ENCODE peak calls at places on chromosomes 3 and 15, in five cellular contexts. V is K562, S is GM12878, U is GM12892, E is HepG2. I is an unnamed sample.

GRCh38 chr3:119329551-119329950 is 35.4 kb downstream of the ARHGAP31 start:
- DNase-seq in V (no peak), S (no peak), U (no peak), E (no peak), I (no peak)

GRCh38 chr3:129305592-129306091 is 27.0 kb downstream of the HMCES start:
- DNase-seq in V (peak), S (no peak), U (no peak), E (no peak), I (no peak)

GRCh38 chr3:49900491-49901153 is 3.1 kb downstream of the MST1R start:
- DNase-seq in V (no peak), S (no peak), U (no peak), E (no peak), I (no peak)

GRCh38 chr3:157086053-157086761 is 73.7 kb downstream of the CCNL1 start:
- DNase-seq in V (no peak), S (no peak), U (no peak), E (no peak), I (no peak)

GRCh38 chr15:101043911-101044624 is 124.9 kb downstream of the LRRK1 start:
- DNase-seq in V (no peak), S (no peak), U (no peak), E (no peak), I (no peak)

GRCh38 chr15:91953432-91953831 is 99.9 kb downstream of the SLCO3A1 start:
- DNase-seq in V (no peak), S (no peak), U (no peak), E (no peak), I (no peak)

GRCh38 chr3:154129625-154130024 is 8.4 kb downstream of the ARHGEF26 start:
- DNase-seq in V (no peak), S (no peak), U (no peak), E (no peak), I (no peak)

GRCh38 chr3:42698911-42699230 is 3.7 kb downstream of the HHATL start:
- DNase-seq in V (no peak), S (no peak), U (peak), E (no peak), I (no peak)

GRCh38 chr15:96969892-96970710 is 639.6 kb downstream of the NR2F2 start:
- DNase-seq in V (no peak), S (no peak), U (no peak), E (no peak), I (no peak)

GRCh38 chr3:12582730-12583129 is 25.8 kb downstream of the MKRN2 start:
- DNase-seq in V (no peak), S (no peak), U (no peak), E (no peak), I (no peak)

GRCh38 chr3:59877263-59877662 is 827.4 kb upstream of the CFAP20DC start:
- DNase-seq in V (peak), S (no peak), U (no peak), E (no peak), I (no peak)

GRCh38 chr3:127675651-127676391 is 3.1 kb downstream of the ABTB1 start:
- DNase-seq in V (no peak), S (no peak), U (no peak), E (no peak), I (no peak)

GRCh38 chr3:98504534-98504933 is 7.1 kb downstream of the OR5K2 start:
- DNase-seq in V (no peak), S (no peak), U (no peak), E (no peak), I (no peak)

GRCh38 chr3:64619216-64619615 is 68.6 kb downstream of the ADAMTS9 start:
- DNase-seq in V (no peak), S (no peak), U (no peak), E (no peak), I (no peak)

GRCh38 chr3:150372320-150373118 is 35.6 kb upstream of the TSC22D2 start:
- DNase-seq in V (peak), S (no peak), U (no peak), E (peak), I (no peak)

GRCh38 chr3:170814822-170815221 is 55.2 kb downstream of the RPL22L1 start:
- DNase-seq in V (no peak), S (no peak), U (no peak), E (no peak), I (no peak)

GRCh38 chr15:62850791-62851291 is 191.7 kb upstream of the TPM1 start:
- DNase-seq in V (no peak), S (no peak), U (no peak), E (peak), I (no peak)

GRCh38 chr3:197730200-197730599 is 6.5 kb downstream of the RUBCN start:
- DNase-seq in V (no peak), S (no peak), U (no peak), E (no peak), I (no peak)

GRCh38 chr3:126101521-126101982 is 17.6 kb upstream of the SLC41A3 start:
- DNase-seq in V (no peak), S (no peak), U (no peak), E (no peak), I (no peak)

GRCh38 chr3:180447156-180447555 is 154.8 kb upstream of the TTC14 start:
- DNase-seq in V (no peak), S (no peak), U (no peak), E (no peak), I (no peak)

GRCh38 chr3:10628902-10629700 is 123.7 kb upstream of the ATP2B2 start:
- DNase-seq in V (no peak), S (no peak), U (no peak), E (no peak), I (no peak)

GRCh38 chr3:111215481-111215880 is 143.9 kb downstream of the NECTIN3 start:
- DNase-seq in V (no peak), S (no peak), U (no peak), E (no peak), I (no peak)

GRCh38 chr3:18124501-18124900 is 300.6 kb downstream of the SATB1 start:
- DNase-seq in V (no peak), S (no peak), U (no peak), E (no peak), I (no peak)

GRCh38 chr3:27322634-27323033 is 46.5 kb downstream of the NEK10 start:
- DNase-seq in V (no peak), S (no peak), U (no peak), E (no peak), I (no peak)

GRCh38 chr3:150293401-150294001 is 114.6 kb upstream of the TSC22D2 start:
- DNase-seq in V (no peak), S (no peak), U (no peak), E (no peak), I (no peak)

GRCh38 chr3:103403191-103403590 is 968.4 kb downstream of the ZPLD1 start:
- DNase-seq in V (no peak), S (no peak), U (no peak), E (no peak), I (no peak)

GRCh38 chr3:107242579-107242978 is 134.7 kb upstream of the CCDC54 start:
- DNase-seq in V (no peak), S (no peak), U (no peak), E (no peak), I (no peak)

GRCh38 chr15:45186771-45187577 is 792 bp downstream of the SHF start:
- DNase-seq in V (no peak), S (no peak), U (no peak), E (peak), I (no peak)

GRCh38 chr3:114451561-114452018 is 157.8 kb downstream of the TIGIT start:
- DNase-seq in V (no peak), S (no peak), U (no peak), E (peak), I (no peak)

GRCh38 chr3:188802645-188803044 is 369.1 kb upstream of the TPRG1 start:
- DNase-seq in V (no peak), S (no peak), U (no peak), E (no peak), I (no peak)

GRCh38 chr15:64501396-64501716 is 41.0 kb downstream of the ZNF609 start:
- DNase-seq in V (no peak), S (no peak), U (no peak), E (no peak), I (no peak)

GRCh38 chr3:106339551-106339950 is 470.7 kb upstream of the CBLB start:
- DNase-seq in V (no peak), S (no peak), U (no peak), E (no peak), I (no peak)

GRCh38 chr15:101523560-101523940 is 34.0 kb upstream of the PCSK6 start:
- DNase-seq in V (no peak), S (no peak), U (no peak), E (peak), I (no peak)

GRCh38 chr3:105402287-105402801 is 35.6 kb downstream of the ALCAM start:
- DNase-seq in V (no peak), S (no peak), U (no peak), E (no peak), I (no peak)

GRCh38 chr3:126999383-126999782 is 16.5 kb downstream of the PLXNA1 start:
- DNase-seq in V (no peak), S (no peak), U (no peak), E (no peak), I (no peak)

GRCh38 chr15:98873441-98874218 is 134.0 kb downstream of the PGPEP1L start:
- DNase-seq in V (no peak), S (no peak), U (no peak), E (no peak), I (no peak)

GRCh38 chr15:25176616-25176923 is 221.8 kb downstream of the SNRPN start:
- DNase-seq in V (no peak), S (no peak), U (peak), E (no peak), I (no peak)

GRCh38 chr3:32316976-32317375 is 74.7 kb upstream of the CMTM7 start:
- DNase-seq in V (no peak), S (no peak), U (no peak), E (peak), I (no peak)

GRCh38 chr3:108513961-108514360 is 3.6 kb upstream of the MYH15 start:
- DNase-seq in V (no peak), S (no peak), U (no peak), E (no peak), I (no peak)

GRCh38 chr3:42025388-42026138 is 63.7 kb upstream of the ULK4 start:
- DNase-seq in V (peak), S (no peak), U (peak), E (no peak), I (no peak)

DNA sequence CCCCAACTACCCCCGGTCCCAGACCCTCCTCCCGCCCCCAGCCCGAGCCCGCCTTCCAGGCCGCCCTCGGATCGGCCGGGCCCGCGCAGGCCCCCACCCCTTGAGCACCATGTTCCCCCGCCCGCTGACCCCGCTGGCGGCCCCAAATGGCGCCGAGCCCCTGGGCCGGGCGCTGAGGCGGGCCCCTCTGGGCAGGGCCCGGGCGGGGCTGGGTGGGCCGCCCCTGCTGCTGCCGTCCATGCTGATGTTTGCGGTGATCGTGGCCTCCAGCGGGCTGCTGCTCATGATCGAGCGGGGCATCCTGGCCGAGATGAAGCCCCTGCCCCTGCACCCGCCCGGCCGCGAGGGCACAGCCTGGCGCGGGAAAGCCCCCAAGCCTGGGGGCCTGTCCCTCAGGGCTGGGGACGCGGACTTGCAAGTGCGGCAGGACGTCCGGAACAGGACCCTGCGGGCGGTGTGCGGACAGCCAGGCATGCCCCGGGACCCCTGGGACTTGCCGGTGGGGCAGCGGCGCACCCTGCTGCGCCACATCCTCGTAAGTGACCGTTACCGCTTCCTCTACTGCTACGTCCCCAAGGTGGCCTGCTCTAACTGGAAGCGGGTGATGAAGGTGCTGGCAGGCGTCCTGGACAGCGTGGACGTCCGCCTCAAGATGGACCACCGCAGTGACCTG is 457 bp downstream of the CHST14 start:
- DNase-seq in V (peak), S (no peak), U (peak), E (no peak), I (no peak)
- TF ChIP-seq TAF1 in V (no peak), S (no peak), U (no peak), E (no peak), I (no peak)

DNA sequence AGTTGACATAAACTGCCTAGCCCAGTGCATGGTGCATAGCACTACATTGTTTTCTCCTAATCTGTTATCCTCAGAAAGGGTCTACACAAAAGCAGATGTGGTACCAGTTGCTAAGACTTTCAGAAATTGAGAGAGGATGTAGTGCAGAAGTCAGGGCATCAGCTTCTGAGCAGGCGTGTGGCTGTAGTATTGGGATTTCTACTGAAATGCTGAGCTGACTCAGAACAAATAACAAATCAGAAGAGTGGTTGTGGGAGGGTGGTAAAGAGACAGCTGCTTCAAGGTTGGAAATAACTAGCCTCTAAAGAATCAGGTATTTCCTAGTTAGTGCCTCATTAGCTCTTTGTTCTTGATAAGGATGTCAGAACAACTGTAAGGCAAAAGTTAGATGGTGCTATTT is 161.3 kb downstream of the AKAP13 start:
- DNase-seq in V (no peak), S (no peak), U (no peak), E (no peak), I (no peak)
- TF ChIP-seq POLR2A in V (no peak), S (no peak), U (no peak), E (no peak), I (no peak)

GRCh38 chr3:112740800-112741199 is 99.9 kb upstream of the CCDC80 start:
- DNase-seq in V (no peak), S (no peak), U (no peak), E (no peak), I (no peak)

GRCh38 chr3:112744068-112744467 is 102.6 kb downstream of the CD200R1L start:
- DNase-seq in V (no peak), S (no peak), U (no peak), E (no peak), I (no peak)

GRCh38 chr3:112742934-112743333 is 102.0 kb upstream of the CCDC80 start:
- DNase-seq in V (no peak), S (no peak), U (no peak), E (no peak), I (no peak)

GRCh38 chr3:112739252-112739945 is 98.5 kb upstream of the CCDC80 start:
- DNase-seq in V (no peak), S (no peak), U (no peak), E (no peak), I (no peak)

DNA sequence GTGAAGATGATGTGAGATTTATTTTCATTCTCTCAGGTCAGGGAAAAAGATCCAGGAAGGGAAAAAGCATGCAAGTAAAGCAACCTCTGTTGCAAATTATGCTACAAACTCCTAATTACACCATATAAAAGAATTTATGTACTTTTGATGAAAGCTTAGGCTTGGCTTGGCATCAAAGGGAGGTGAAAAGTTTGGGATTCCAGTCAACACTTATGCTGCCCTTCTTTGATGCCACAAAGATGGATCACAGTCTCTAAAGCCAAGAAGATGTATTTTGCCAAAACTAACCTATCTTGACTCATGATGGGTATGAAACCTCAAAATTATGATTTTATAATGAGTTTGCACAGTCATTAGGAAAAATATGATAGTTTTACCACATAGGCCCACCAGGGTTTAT is 101.0 kb upstream of the CCDC80 start:
- DNase-seq in V (no peak), S (no peak), U (no peak), E (no peak), I (no peak)
- TF ChIP-seq TAF1 in V (no peak), S (no peak), U (no peak), E (no peak), I (no peak)

DNA sequence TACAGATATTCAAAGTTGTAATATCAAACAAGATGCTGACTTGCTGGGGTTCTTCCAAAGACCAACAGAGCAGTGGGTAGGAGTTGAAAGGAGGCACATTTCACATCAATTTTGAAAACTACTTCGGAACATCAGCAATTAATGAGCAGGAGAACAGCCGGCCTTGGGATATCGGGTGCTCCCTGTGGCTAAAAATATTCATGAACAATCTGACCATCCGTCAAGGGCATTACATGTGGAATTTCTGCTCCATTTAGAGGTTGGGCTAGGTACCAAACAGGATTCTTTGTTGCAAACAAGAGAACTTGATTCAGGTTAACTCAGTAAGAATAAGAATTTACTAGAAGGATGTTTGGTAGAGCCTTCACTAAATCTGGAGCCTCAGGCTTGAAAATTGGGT is 223.9 kb downstream of the RYR3 start:
- DNase-seq in V (no peak), S (no peak), U (no peak), E (no peak), I (no peak)
- TF ChIP-seq POLR2A in V (no peak), S (no peak), U (no peak), E (no peak), I (no peak)

GRCh38 chr15:35603298-35603697 is 57.3 kb upstream of the DPH6 start:
- DNase-seq in V (no peak), S (peak), U (no peak), E (no peak), I (no peak)

GRCh38 chr15:35606345-35606744 is 60.4 kb upstream of the DPH6 start:
- DNase-seq in V (no peak), S (no peak), U (no peak), E (no peak), I (no peak)

GRCh38 chr15:35605790-35606189 is 59.8 kb upstream of the DPH6 start:
- DNase-seq in V (no peak), S (no peak), U (no peak), E (no peak), I (no peak)
- TF ChIP-seq TAF1 in V (no peak), S (no peak), U (no peak), E (no peak), I (no peak)

DNA sequence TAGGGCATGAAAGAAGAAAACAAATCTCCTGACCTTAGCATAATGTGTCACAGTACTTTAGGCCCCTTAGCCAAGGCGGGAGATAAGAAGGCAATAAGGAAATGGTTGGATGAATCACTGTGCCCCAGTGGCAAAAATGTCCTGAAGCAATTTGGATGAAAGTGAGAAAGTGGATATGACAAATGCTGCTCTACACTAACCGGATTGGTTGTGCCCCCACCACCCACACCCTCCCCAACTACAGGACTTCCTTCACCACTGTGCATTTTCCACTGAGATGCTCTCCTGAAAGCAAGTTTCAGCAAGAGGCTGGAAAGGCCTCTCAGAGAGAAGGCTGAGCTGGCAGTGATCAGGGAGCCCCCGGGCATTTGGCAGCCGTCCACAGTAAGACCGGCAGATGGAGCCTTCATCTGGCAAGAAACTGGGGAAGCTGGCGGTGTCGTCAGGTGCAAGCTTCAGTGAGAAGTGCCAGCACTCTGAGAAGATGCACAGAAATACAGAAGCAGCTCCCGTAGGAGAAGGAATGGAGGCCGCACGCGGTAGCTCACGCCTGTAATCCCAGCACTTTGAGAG is 63.8 kb downstream of the ATP1B3 start:
- DNase-seq in V (no peak), S (no peak), U (no peak), E (no peak), I (no peak)
- TF ChIP-seq POLR2A in V (no peak), S (no peak), U (no peak), E (no peak), I (no peak)

I was measured in GM12891.